ENCODE peak calls at places on chromosomes 2 and 18, in five cellular contexts. One of them, this sample, is unnamed.

GRCh38 chr2:73177645-73178255 is 24.6 kb upstream of the NOTO start:
- DNase-seq in IMR-90: no peak
- DNase-seq in H9: peak; percentile 53
- DNase-seq in H1: no peak
- DNase-seq in mesendoderm: no peak
- DNase-seq in this sample: no peak

GRCh38 chr18:43049021-43049420 is 66.5 kb downstream of the RIT2 start:
- DNase-seq in IMR-90: peak; percentile 17
- DNase-seq in H9: no peak
- DNase-seq in H1: no peak
- DNase-seq in mesendoderm: no peak
- DNase-seq in this sample: peak; percentile 88

GRCh38 chr18:48885266-48885950 is 65.4 kb downstream of the SMAD7 start:
- DNase-seq in IMR-90: no peak
- DNase-seq in H9: no peak
- DNase-seq in H1: no peak
- DNase-seq in mesendoderm: no peak
- DNase-seq in this sample: no peak

GRCh38 chr2:224009605-224010330 is 29.3 kb downstream of the SERPINE2 start:
- DNase-seq in IMR-90: peak; percentile 34
- DNase-seq in H9: no peak
- DNase-seq in H1: no peak
- DNase-seq in mesendoderm: no peak
- DNase-seq in this sample: peak; percentile 58

GRCh38 chr2:231545105-231545902 is 15.1 kb upstream of the NMUR1 start:
- DNase-seq in IMR-90: peak; percentile 53
- DNase-seq in H9: no peak
- DNase-seq in H1: no peak
- DNase-seq in mesendoderm: no peak
- DNase-seq in this sample: peak; percentile 89

GRCh38 chr2:159497256-159497655 is 119.1 kb downstream of the BAZ2B start:
- DNase-seq in IMR-90: peak; percentile 95
- DNase-seq in H9: no peak
- DNase-seq in H1: no peak
- DNase-seq in mesendoderm: peak; percentile 54
- DNase-seq in this sample: peak; percentile 96

GRCh38 chr2:134669731-134670669 is 48.8 kb downstream of the TMEM163 start:
- DNase-seq in IMR-90: no peak
- DNase-seq in H9: no peak
- DNase-seq in H1: no peak
- DNase-seq in mesendoderm: no peak
- DNase-seq in this sample: no peak

GRCh38 chr2:37683926-37684780 is 12.7 kb upstream of the CDC42EP3 start:
- DNase-seq in IMR-90: peak; percentile 73
- DNase-seq in H9: no peak
- DNase-seq in H1: no peak
- DNase-seq in mesendoderm: no peak
- DNase-seq in this sample: peak; percentile 74

GRCh38 chr2:204923957-204924356 is 378.7 kb downstream of the PARD3B start:
- DNase-seq in IMR-90: no peak
- DNase-seq in H9: no peak
- DNase-seq in H1: no peak
- DNase-seq in mesendoderm: no peak
- DNase-seq in this sample: no peak

GRCh38 chr2:98881153-98881650 is 54.8 kb downstream of the CRACDL start:
- DNase-seq in IMR-90: no peak
- DNase-seq in H9: no peak
- DNase-seq in H1: no peak
- DNase-seq in mesendoderm: no peak
- DNase-seq in this sample: no peak

GRCh38 chr2:241547781-241548450 is 10.6 kb upstream of the BOK start:
- DNase-seq in IMR-90: no peak
- DNase-seq in H9: peak; percentile 21
- DNase-seq in H1: no peak
- DNase-seq in mesendoderm: no peak
- DNase-seq in this sample: no peak

GRCh38 chr2:169348321-169349002 is 13.9 kb downstream of the LRP2 start:
- DNase-seq in IMR-90: no peak
- DNase-seq in H9: no peak
- DNase-seq in H1: no peak
- DNase-seq in mesendoderm: no peak
- DNase-seq in this sample: no peak

GRCh38 chr2:675982-676646 is 1.1 kb downstream of the TMEM18 start:
- DNase-seq in IMR-90: peak; percentile 91
- DNase-seq in H9: peak; percentile 93
- DNase-seq in H1: peak; percentile 66
- DNase-seq in mesendoderm: peak; percentile 96
- DNase-seq in this sample: peak; percentile 89

GRCh38 chr18:79922971-79923411 is 28.5 kb downstream of the SLC66A2 start:
- DNase-seq in IMR-90: no peak
- DNase-seq in H9: peak; percentile 19
- DNase-seq in H1: no peak
- DNase-seq in mesendoderm: no peak
- DNase-seq in this sample: no peak

GRCh38 chr2:202757339-202757738 is 114.2 kb downstream of the ICA1L start:
- DNase-seq in IMR-90: no peak
- DNase-seq in H9: no peak
- DNase-seq in H1: no peak
- DNase-seq in mesendoderm: no peak
- DNase-seq in this sample: no peak

GRCh38 chr2:158124896-158125295 is 23.2 kb downstream of the UPP2 start:
- DNase-seq in IMR-90: no peak
- DNase-seq in H9: no peak
- DNase-seq in H1: no peak
- DNase-seq in mesendoderm: no peak
- DNase-seq in this sample: no peak

GRCh38 chr2:33377048-33377447 is 99.4 kb upstream of the RASGRP3 start:
- DNase-seq in IMR-90: no peak
- DNase-seq in H9: no peak
- DNase-seq in H1: no peak
- DNase-seq in mesendoderm: no peak
- DNase-seq in this sample: no peak

GRCh38 chr2:172671506-172671905 is 64.1 kb upstream of the RAPGEF4 start:
- DNase-seq in IMR-90: peak; percentile 27
- DNase-seq in H9: no peak
- DNase-seq in H1: no peak
- DNase-seq in mesendoderm: no peak
- DNase-seq in this sample: no peak

GRCh38 chr2:240903191-240904060 is 2.7 kb upstream of the CROCC2 start:
- DNase-seq in IMR-90: no peak
- DNase-seq in H9: no peak
- DNase-seq in H1: no peak
- DNase-seq in mesendoderm: no peak
- DNase-seq in this sample: no peak

GRCh38 chr18:23977709-23978483 is 36.7 kb upstream of the TTC39C start:
- DNase-seq in IMR-90: peak; percentile 44
- DNase-seq in H9: no peak
- DNase-seq in H1: no peak
- DNase-seq in mesendoderm: no peak
- DNase-seq in this sample: no peak

GRCh38 chr2:42141687-42142475 is 27.3 kb upstream of the EML4 start:
- DNase-seq in IMR-90: peak; percentile 93
- DNase-seq in H9: peak; percentile 61
- DNase-seq in H1: no peak
- DNase-seq in mesendoderm: peak; percentile 80
- DNase-seq in this sample: peak; percentile 85

GRCh38 chr2:166897666-166898065 is 9.4 kb downstream of the XIRP2 start:
- DNase-seq in IMR-90: no peak
- DNase-seq in H9: no peak
- DNase-seq in H1: no peak
- DNase-seq in mesendoderm: peak; percentile 10
- DNase-seq in this sample: no peak

GRCh38 chr18:45755936-45756335 is 32.0 kb downstream of the SLC14A1 start:
- DNase-seq in IMR-90: peak; percentile 79
- DNase-seq in H9: no peak
- DNase-seq in H1: no peak
- DNase-seq in mesendoderm: no peak
- DNase-seq in this sample: peak; percentile 24

GRCh38 chr2:229164545-229165249 is 106.4 kb downstream of the PID1 start:
- DNase-seq in IMR-90: peak; percentile 10
- DNase-seq in H9: no peak
- DNase-seq in H1: no peak
- DNase-seq in mesendoderm: peak; percentile 10
- DNase-seq in this sample: peak; percentile 19

GRCh38 chr18:26772691-26773090 is 92.8 kb downstream of the AQP4 start:
- DNase-seq in IMR-90: no peak
- DNase-seq in H9: no peak
- DNase-seq in H1: no peak
- DNase-seq in mesendoderm: no peak
- DNase-seq in this sample: no peak

DNA sequence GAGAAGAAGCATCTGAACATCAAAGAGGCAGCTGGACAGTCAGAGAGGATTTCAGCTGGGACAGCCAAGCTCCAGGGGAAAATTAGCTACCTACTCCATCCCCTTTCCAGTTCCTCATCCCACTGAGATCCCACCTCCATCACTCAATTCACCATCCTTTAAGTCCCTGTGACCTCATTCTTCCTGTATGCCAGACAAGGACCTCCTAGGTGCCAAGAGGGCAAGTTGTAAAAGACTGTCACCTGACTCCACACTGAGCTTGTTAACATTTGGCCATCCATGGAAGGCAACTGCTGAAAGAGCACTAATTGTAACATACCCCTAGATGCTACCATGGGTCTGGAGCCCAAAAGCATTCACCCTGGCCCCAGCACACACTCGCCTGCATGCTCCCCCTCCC is 97.8 kb downstream of the KYNU start:
- DNase-seq in IMR-90: no peak
- DNase-seq in H9: no peak
- DNase-seq in H1: no peak
- DNase-seq in mesendoderm: peak; percentile 67
- DNase-seq in this sample: no peak
- H2BK5ac ChIP-seq in IMR-90: peak overlapping the region; percentile 80
- H2BK5ac ChIP-seq in H9: no peak overlapping the region
- H2BK5ac ChIP-seq in H1: peak overlapping the region; percentile 72
- H2BK5ac ChIP-seq in mesendoderm: peak overlapping the region; percentile 86
- H2BK5ac ChIP-seq in this sample: no peak overlapping the region

GRCh38 chr18:54228364-54228763 is 3.9 kb upstream of the MBD2 start:
- DNase-seq in IMR-90: no peak
- DNase-seq in H9: no peak
- DNase-seq in H1: no peak
- DNase-seq in mesendoderm: peak; percentile 85
- DNase-seq in this sample: no peak

GRCh38 chr18:54222922-54223567 is 1.4 kb downstream of the MBD2 start:
- DNase-seq in IMR-90: no peak
- DNase-seq in H9: no peak
- DNase-seq in H1: no peak
- DNase-seq in mesendoderm: peak; percentile 37
- DNase-seq in this sample: no peak

GRCh38 chr18:54223568-54224241 is 764 bp downstream of the MBD2 start:
- DNase-seq in IMR-90: peak; percentile 92
- DNase-seq in H9: peak; percentile 32
- DNase-seq in H1: no peak
- DNase-seq in mesendoderm: peak; percentile 45
- DNase-seq in this sample: peak; percentile 85

GRCh38 chr18:54220406-54220805 is 4.1 kb downstream of the MBD2 start:
- DNase-seq in IMR-90: no peak
- DNase-seq in H9: no peak
- DNase-seq in H1: no peak
- DNase-seq in mesendoderm: no peak
- DNase-seq in this sample: no peak

GRCh38 chr18:54224379-54225014 is at the start of gene MBD2:
- DNase-seq in IMR-90: peak; percentile 93
- DNase-seq in H9: peak; percentile 96
- DNase-seq in H1: peak; percentile 89
- DNase-seq in mesendoderm: peak; percentile 98
- DNase-seq in this sample: peak; percentile 94
- H2BK5ac ChIP-seq in IMR-90: peak within 1 kb of the TSS; percentile 55
- H2BK5ac ChIP-seq in H9: no peak within 1 kb of the TSS
- H2BK5ac ChIP-seq in H1: no peak within 1 kb of the TSS
- H2BK5ac ChIP-seq in mesendoderm: peak within 1 kb of the TSS; percentile 38
- H2BK5ac ChIP-seq in this sample: peak within 1 kb of the TSS; percentile 66

DNA sequence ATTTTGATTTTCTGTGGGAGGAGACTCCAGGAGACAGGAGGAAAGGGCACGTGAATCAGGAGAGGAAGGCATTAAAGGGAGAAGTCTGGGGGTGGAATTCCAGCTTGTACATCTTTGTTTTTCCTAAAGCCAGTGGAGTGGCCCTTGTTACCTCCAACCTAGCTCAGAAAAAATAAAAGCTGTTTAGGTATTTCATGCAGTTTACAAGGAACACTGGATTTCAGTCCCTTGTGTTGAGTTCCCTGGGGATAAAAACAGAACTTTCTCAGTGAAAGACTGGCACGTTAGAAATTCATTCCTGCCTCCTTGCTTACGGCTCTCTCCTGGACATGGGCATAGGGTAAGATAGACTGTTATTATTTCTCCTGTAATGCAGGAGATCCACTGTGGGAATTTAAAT is 170.2 kb downstream of the ZEB2 start:
- DNase-seq in IMR-90: no peak
- DNase-seq in H9: no peak
- DNase-seq in H1: no peak
- DNase-seq in mesendoderm: peak; percentile 67
- DNase-seq in this sample: no peak
- H2BK5ac ChIP-seq in IMR-90: no peak overlapping the region
- H2BK5ac ChIP-seq in H9: no peak overlapping the region
- H2BK5ac ChIP-seq in H1: no peak overlapping the region
- H2BK5ac ChIP-seq in mesendoderm: peak overlapping the region; percentile 70
- H2BK5ac ChIP-seq in this sample: peak overlapping the region; percentile 44

DNA sequence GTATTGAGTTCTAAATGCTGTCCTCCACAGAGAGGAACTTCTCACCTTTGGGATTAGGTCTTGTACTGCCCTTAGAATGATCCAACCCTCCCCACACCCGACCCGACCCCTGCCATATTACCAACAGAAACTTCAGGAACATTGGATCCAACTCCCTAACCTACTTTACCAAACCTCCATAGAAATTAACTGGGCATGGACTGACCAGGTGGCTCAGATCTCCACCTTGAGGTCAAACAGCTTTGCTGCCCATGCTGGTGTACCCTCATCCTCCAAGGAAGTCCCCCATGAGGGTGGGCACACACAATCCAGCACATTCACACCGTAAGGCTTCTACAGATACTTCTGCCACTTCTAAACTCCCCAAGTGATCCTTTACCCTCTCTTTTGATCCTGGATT is 21.5 kb downstream of the NFE2L2 start:
- DNase-seq in IMR-90: no peak
- DNase-seq in H9: no peak
- DNase-seq in H1: no peak
- DNase-seq in mesendoderm: no peak
- DNase-seq in this sample: no peak
- H2BK5ac ChIP-seq in IMR-90: peak overlapping the region; percentile 98
- H2BK5ac ChIP-seq in H9: no peak overlapping the region
- H2BK5ac ChIP-seq in H1: no peak overlapping the region
- H2BK5ac ChIP-seq in mesendoderm: no peak overlapping the region
- H2BK5ac ChIP-seq in this sample: peak overlapping the region; percentile 15

GRCh38 chr2:10322481-10322880 is 19.8 kb downstream of the HPCAL1 start:
- DNase-seq in IMR-90: no peak
- DNase-seq in H9: no peak
- DNase-seq in H1: no peak
- DNase-seq in mesendoderm: no peak
- DNase-seq in this sample: no peak
- H2BK5ac ChIP-seq in IMR-90: no peak overlapping the region
- H2BK5ac ChIP-seq in H9: no peak overlapping the region
- H2BK5ac ChIP-seq in H1: no peak overlapping the region
- H2BK5ac ChIP-seq in mesendoderm: no peak overlapping the region
- H2BK5ac ChIP-seq in this sample: no peak overlapping the region

This sample was measured in mesenchymal stem cell.